ENCODE peak calls at places on chromosome 17, in four cellular contexts. N is kidney tubule cell, R is ELR, W is T-cell. F is an unnamed sample.

GRCh38 chr17:60495260-60495659 is 30.8 kb downstream of the APPBP2 start:
- DNase-seq in N (no peak), R (no peak), W (no peak), F (no peak)

GRCh38 chr17:67995568-67996191 is 589 bp downstream of the C17orf58 start:
- DNase-seq in N (no peak), R (peak), W (peak), F (peak)

GRCh38 chr17:38746004-38746892 is 1.9 kb downstream of the PCGF2 start:
- DNase-seq in N (no peak), R (peak), W (no peak), F (no peak)

GRCh38 chr17:63163158-63163520 is 197.1 kb downstream of the TANC2 start:
- DNase-seq in N (no peak), R (no peak), W (no peak), F (no peak)

GRCh38 chr17:47792979-47793378 is 28.6 kb downstream of the OSBPL7 start:
- DNase-seq in N (no peak), R (no peak), W (no peak), F (no peak)

GRCh38 chr17:58640202-58640601 is 51.6 kb downstream of the TEX14 start:
- DNase-seq in N (no peak), R (no peak), W (no peak), F (no peak)

GRCh38 chr17:8459109-8459508 is 23.4 kb downstream of the NDEL1 start:
- DNase-seq in N (no peak), R (no peak), W (no peak), F (no peak)

GRCh38 chr17:81635973-81636504 is 873 bp downstream of the NPLOC4 start:
- DNase-seq in N (peak), R (peak), W (no peak), F (no peak)

GRCh38 chr17:72365857-72366415 is 245.1 kb downstream of the SOX9 start:
- DNase-seq in N (no peak), R (no peak), W (no peak), F (peak)

GRCh38 chr17:75020331-75021110 is 8.1 kb downstream of the MRPL58 start:
- DNase-seq in N (no peak), R (no peak), W (no peak), F (no peak)

GRCh38 chr17:16068323-16068722 is 68.7 kb downstream of the TTC19 start:
- DNase-seq in N (no peak), R (no peak), W (no peak), F (no peak)

GRCh38 chr17:48676963-48677558 is 45.3 kb downstream of the PRAC1 start:
- DNase-seq in N (no peak), R (no peak), W (no peak), F (no peak)

GRCh38 chr17:76972046-76972641 is 103.9 kb downstream of the MGAT5B start:
- DNase-seq in N (no peak), R (no peak), W (no peak), F (no peak)

GRCh38 chr17:50892101-50892776 is 26.1 kb upstream of the TOB1 start:
- DNase-seq in N (peak), R (no peak), W (no peak), F (no peak)

GRCh38 chr17:66654341-66654740 is 180.6 kb upstream of the CACNG5 start:
- DNase-seq in N (no peak), R (peak), W (no peak), F (peak)

GRCh38 chr17:8163978-8164814 is 1.4 kb upstream of the VAMP2 start:
- DNase-seq in N (peak), R (peak), W (peak), F (peak)

GRCh38 chr17:77796201-77796860 is 162.2 kb upstream of the TNRC6C start:
- DNase-seq in N (no peak), R (no peak), W (no peak), F (peak)

GRCh38 chr17:35051183-35051578 is 12.3 kb downstream of the RFFL start:
- DNase-seq in N (peak), R (no peak), W (peak), F (no peak)

GRCh38 chr17:77435272-77436057 is 294.7 kb downstream of the SEC14L1 start:
- DNase-seq in N (no peak), R (no peak), W (peak), F (no peak)

GRCh38 chr17:36152639-36153120 is 23.8 kb downstream of the TBC1D3B start:
- DNase-seq in N (no peak), R (peak), W (no peak), F (peak)

GRCh38 chr17:56754523-56755208 is 79.1 kb downstream of the C17orf67 start:
- DNase-seq in N (peak), R (peak), W (no peak), F (no peak)

GRCh38 chr17:19495828-19496227 is 37.8 kb upstream of the SLC47A1 start:
- DNase-seq in N (no peak), R (no peak), W (no peak), F (no peak)

GRCh38 chr17:13631541-13631940 is 29.8 kb upstream of the HS3ST3A1 start:
- DNase-seq in N (no peak), R (no peak), W (no peak), F (no peak)

GRCh38 chr17:34981538-34982241 is 1.4 kb downstream of the LIG3 start:
- DNase-seq in N (peak), R (peak), W (no peak), F (peak)

GRCh38 chr17:50935201-50936124 is 69.3 kb upstream of the TOB1 start:
- DNase-seq in N (peak), R (no peak), W (no peak), F (no peak)

GRCh38 chr17:67582632-67583230 is 135.0 kb upstream of the NOL11 start:
- DNase-seq in N (peak), R (no peak), W (no peak), F (no peak)

GRCh38 chr17:79026345-79027273 is 2.6 kb downstream of the C1QTNF1 start:
- DNase-seq in N (peak), R (peak), W (no peak), F (peak)

GRCh38 chr17:33261911-33262665 is 31.0 kb downstream of the ASIC2 start:
- DNase-seq in N (peak), R (no peak), W (no peak), F (no peak)

GRCh38 chr17:6524520-6524919 is 31.8 kb downstream of the PITPNM3 start:
- DNase-seq in N (peak), R (peak), W (no peak), F (no peak)

GRCh38 chr17:83070800-83071341 is 8.5 kb upstream of the METRNL start:
- DNase-seq in N (no peak), R (no peak), W (no peak), F (no peak)

GRCh38 chr17:55225237-55225636 is 39.5 kb upstream of the HLF start:
- DNase-seq in N (no peak), R (no peak), W (no peak), F (no peak)

GRCh38 chr17:4436846-4437245 is 3.1 kb downstream of the SPNS3 start:
- DNase-seq in N (no peak), R (no peak), W (peak), F (no peak)

GRCh38 chr17:60107526-60108257 is 29.0 kb upstream of the HEATR6 start:
- DNase-seq in N (no peak), R (peak), W (no peak), F (peak)

GRCh38 chr17:50123649-50124349 is 6.2 kb downstream of the SAMD14 start:
- DNase-seq in N (peak), R (no peak), W (no peak), F (no peak)

GRCh38 chr17:77395609-77396008 is 254.8 kb downstream of the SEC14L1 start:
- DNase-seq in N (no peak), R (no peak), W (no peak), F (no peak)

F was measured in fibroblast of the aortic adventitia.